ENCODE peak calls at places on chromosomes 2 and 18, in ten cellular contexts. One of them, this sample, is unnamed.
A peak's percentile ranks its signal among the peaks of the same experiment; 100 is the strongest.

GRCh38 chr18:37578886-37579513 is 13.4 kb upstream of the CELF4 start:
- DNase-seq in WTC11: no peak
- DNase-seq in epithelial cell of esophagus: peak; percentile 42
- DNase-seq in tibial artery: no peak
- DNase-seq in GM23338: peak; percentile 47
- DNase-seq in fibroblast of villous mesenchyme: no peak
- DNase-seq in astrocyte of the spinal cord: peak; percentile 4
- DNase-seq in MM.1S: peak; percentile 37
- DNase-seq in A549: peak; percentile 27
- DNase-seq in MCF 10A: peak; percentile 53
- DNase-seq in this sample: peak; percentile 43

GRCh38 chr2:129936334-129936934 is 43.0 kb upstream of the RAB6C start:
- DNase-seq in WTC11: peak; percentile 77
- DNase-seq in epithelial cell of esophagus: no peak
- DNase-seq in tibial artery: no peak
- DNase-seq in GM23338: peak; percentile 80
- DNase-seq in fibroblast of villous mesenchyme: peak; percentile 11
- DNase-seq in astrocyte of the spinal cord: peak; percentile 22
- DNase-seq in MM.1S: peak; percentile 66
- DNase-seq in A549: no peak
- DNase-seq in MCF 10A: no peak
- DNase-seq in this sample: no peak

GRCh38 chr2:108377815-108378630 is at the start of gene SULT1C4:
- DNase-seq in WTC11: peak; percentile 49
- DNase-seq in epithelial cell of esophagus: no peak
- DNase-seq in tibial artery: no peak
- DNase-seq in GM23338: peak; percentile 40
- DNase-seq in fibroblast of villous mesenchyme: peak; percentile 75
- DNase-seq in astrocyte of the spinal cord: peak; percentile 80
- DNase-seq in MM.1S: no peak
- DNase-seq in A549: no peak
- DNase-seq in MCF 10A: no peak
- DNase-seq in this sample: no peak

GRCh38 chr18:76953186-76953982 is 131.0 kb downstream of the ZNF236 start:
- DNase-seq in WTC11: no peak
- DNase-seq in epithelial cell of esophagus: peak; percentile 11
- DNase-seq in tibial artery: peak; percentile 78
- DNase-seq in GM23338: no peak
- DNase-seq in fibroblast of villous mesenchyme: no peak
- DNase-seq in astrocyte of the spinal cord: peak; percentile 67
- DNase-seq in MM.1S: no peak
- DNase-seq in A549: no peak
- DNase-seq in MCF 10A: no peak
- DNase-seq in this sample: no peak

GRCh38 chr2:150228936-150229335 is 258.5 kb downstream of the RND3 start:
- DNase-seq in WTC11: no peak
- DNase-seq in epithelial cell of esophagus: no peak
- DNase-seq in tibial artery: no peak
- DNase-seq in GM23338: no peak
- DNase-seq in fibroblast of villous mesenchyme: peak; percentile 77
- DNase-seq in astrocyte of the spinal cord: no peak
- DNase-seq in MM.1S: no peak
- DNase-seq in A549: no peak
- DNase-seq in MCF 10A: no peak
- DNase-seq in this sample: no peak

GRCh38 chr18:74489631-74490030 is 6.5 kb upstream of the CNDP2 start:
- DNase-seq in WTC11: no peak
- DNase-seq in epithelial cell of esophagus: no peak
- DNase-seq in tibial artery: no peak
- DNase-seq in GM23338: no peak
- DNase-seq in fibroblast of villous mesenchyme: peak; percentile 79
- DNase-seq in astrocyte of the spinal cord: peak; percentile 65
- DNase-seq in MM.1S: no peak
- DNase-seq in A549: no peak
- DNase-seq in MCF 10A: no peak
- DNase-seq in this sample: no peak

GRCh38 chr2:219998099-219998498 is 370.7 kb downstream of the SLC4A3 start:
- DNase-seq in WTC11: peak; percentile 39
- DNase-seq in epithelial cell of esophagus: no peak
- DNase-seq in tibial artery: no peak
- DNase-seq in GM23338: peak; percentile 36
- DNase-seq in fibroblast of villous mesenchyme: peak; percentile 22
- DNase-seq in astrocyte of the spinal cord: no peak
- DNase-seq in MM.1S: no peak
- DNase-seq in A549: no peak
- DNase-seq in MCF 10A: no peak
- DNase-seq in this sample: no peak

GRCh38 chr2:41498791-41499190 is 549.0 kb upstream of the PKDCC start:
- DNase-seq in WTC11: no peak
- DNase-seq in epithelial cell of esophagus: peak; percentile 13
- DNase-seq in tibial artery: no peak
- DNase-seq in GM23338: no peak
- DNase-seq in fibroblast of villous mesenchyme: no peak
- DNase-seq in astrocyte of the spinal cord: no peak
- DNase-seq in MM.1S: no peak
- DNase-seq in A549: no peak
- DNase-seq in MCF 10A: peak; percentile 28
- DNase-seq in this sample: no peak

GRCh38 chr2:71347517-71347916 is 15.9 kb downstream of the ZNF638 start:
- DNase-seq in WTC11: no peak
- DNase-seq in epithelial cell of esophagus: peak; percentile 23
- DNase-seq in tibial artery: no peak
- DNase-seq in GM23338: peak; percentile 45
- DNase-seq in fibroblast of villous mesenchyme: peak; percentile 39
- DNase-seq in astrocyte of the spinal cord: peak; percentile 40
- DNase-seq in MM.1S: peak; percentile 24
- DNase-seq in A549: no peak
- DNase-seq in MCF 10A: peak; percentile 29
- DNase-seq in this sample: peak; percentile 18

GRCh38 chr2:152518656-152519580 is 183.9 kb downstream of the FMNL2 start:
- DNase-seq in WTC11: no peak
- DNase-seq in epithelial cell of esophagus: peak; percentile 47
- DNase-seq in tibial artery: no peak
- DNase-seq in GM23338: no peak
- DNase-seq in fibroblast of villous mesenchyme: no peak
- DNase-seq in astrocyte of the spinal cord: no peak
- DNase-seq in MM.1S: no peak
- DNase-seq in A549: no peak
- DNase-seq in MCF 10A: no peak
- DNase-seq in this sample: no peak

GRCh38 chr18:25453556-25454269 is 101.7 kb upstream of the ZNF521 start:
- DNase-seq in WTC11: no peak
- DNase-seq in epithelial cell of esophagus: no peak
- DNase-seq in tibial artery: no peak
- DNase-seq in GM23338: no peak
- DNase-seq in fibroblast of villous mesenchyme: peak; percentile 83
- DNase-seq in astrocyte of the spinal cord: peak; percentile 26
- DNase-seq in MM.1S: no peak
- DNase-seq in A549: no peak
- DNase-seq in MCF 10A: no peak
- DNase-seq in this sample: no peak

GRCh38 chr2:44135771-44136170 is 32.9 kb upstream of the PPM1B start:
- DNase-seq in WTC11: no peak
- DNase-seq in epithelial cell of esophagus: no peak
- DNase-seq in tibial artery: peak; percentile 69
- DNase-seq in GM23338: peak; percentile 18
- DNase-seq in fibroblast of villous mesenchyme: peak; percentile 81
- DNase-seq in astrocyte of the spinal cord: no peak
- DNase-seq in MM.1S: no peak
- DNase-seq in A549: no peak
- DNase-seq in MCF 10A: no peak
- DNase-seq in this sample: no peak

GRCh38 chr2:186195726-186196125 is 290.3 kb upstream of the ZC3H15 start:
- DNase-seq in WTC11: no peak
- DNase-seq in epithelial cell of esophagus: no peak
- DNase-seq in tibial artery: no peak
- DNase-seq in GM23338: no peak
- DNase-seq in fibroblast of villous mesenchyme: no peak
- DNase-seq in astrocyte of the spinal cord: no peak
- DNase-seq in MM.1S: no peak
- DNase-seq in A549: no peak
- DNase-seq in MCF 10A: no peak
- DNase-seq in this sample: no peak

GRCh38 chr18:48193521-48194251 is 215.5 kb downstream of the ZBTB7C start:
- DNase-seq in WTC11: no peak
- DNase-seq in epithelial cell of esophagus: no peak
- DNase-seq in tibial artery: no peak
- DNase-seq in GM23338: no peak
- DNase-seq in fibroblast of villous mesenchyme: no peak
- DNase-seq in astrocyte of the spinal cord: no peak
- DNase-seq in MM.1S: no peak
- DNase-seq in A549: no peak
- DNase-seq in MCF 10A: no peak
- DNase-seq in this sample: no peak

GRCh38 chr18:65725421-65726050 is 25.3 kb upstream of the CDH7 start:
- DNase-seq in WTC11: peak; percentile 74
- DNase-seq in epithelial cell of esophagus: peak; percentile 41
- DNase-seq in tibial artery: no peak
- DNase-seq in GM23338: peak; percentile 84
- DNase-seq in fibroblast of villous mesenchyme: no peak
- DNase-seq in astrocyte of the spinal cord: no peak
- DNase-seq in MM.1S: peak; percentile 53
- DNase-seq in A549: no peak
- DNase-seq in MCF 10A: peak; percentile 61
- DNase-seq in this sample: peak; percentile 9
- TF ChIP-seq CTCF in WTC11: peak; percentile 66
- TF ChIP-seq CTCF in epithelial cell of esophagus: peak; percentile 55
- TF ChIP-seq CTCF in tibial artery: peak; percentile 5
- TF ChIP-seq CTCF in GM23338: peak; percentile 89
- TF ChIP-seq CTCF in fibroblast of villous mesenchyme: no peak
- TF ChIP-seq CTCF in astrocyte of the spinal cord: peak; percentile 44
- TF ChIP-seq CTCF in MM.1S: peak; percentile 77
- TF ChIP-seq CTCF in A549: peak; percentile 58
- TF ChIP-seq CTCF in MCF 10A: peak; percentile 34
- TF ChIP-seq CTCF in this sample: peak; percentile 20

DNA sequence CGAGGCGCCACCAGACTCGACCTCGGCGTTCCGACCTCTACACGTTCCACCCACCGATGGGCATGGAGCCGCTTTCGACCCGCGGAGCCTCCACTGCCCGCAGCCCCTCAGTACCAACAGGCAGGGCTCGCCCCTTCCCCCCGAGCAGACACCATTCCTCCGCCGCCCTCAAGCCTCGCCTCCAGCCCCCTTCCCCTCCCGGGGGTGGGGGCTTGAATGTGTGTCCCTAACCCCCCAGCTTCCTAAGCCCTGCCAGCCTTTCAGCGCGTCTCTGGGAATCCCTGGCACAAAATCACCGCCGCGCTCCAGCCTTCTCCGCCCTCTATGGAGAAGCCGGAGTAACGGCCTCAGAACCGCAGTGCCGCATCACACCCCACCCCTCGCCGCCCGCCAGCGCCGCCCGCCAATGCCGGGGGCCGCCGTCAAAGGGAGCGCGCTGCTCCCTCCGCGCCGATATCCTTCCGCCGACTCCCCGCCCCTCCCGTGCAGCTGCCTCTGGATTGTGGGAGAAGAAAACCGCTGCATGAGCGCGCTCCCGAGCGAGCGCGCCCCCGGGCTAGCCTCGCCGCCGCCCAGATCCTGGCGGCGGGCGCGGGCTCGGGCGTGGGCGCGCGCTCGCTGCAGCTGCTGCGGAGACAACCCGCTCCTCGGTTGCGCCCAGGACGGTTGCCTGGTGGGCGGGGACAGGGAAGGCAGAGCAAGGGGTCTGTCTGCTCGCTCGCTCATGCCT is at the start of gene CCDC88A:
- DNase-seq in WTC11: peak; percentile 98
- DNase-seq in epithelial cell of esophagus: peak; percentile 99
- DNase-seq in tibial artery: peak; percentile 98
- DNase-seq in GM23338: peak; percentile 97
- DNase-seq in fibroblast of villous mesenchyme: peak; percentile 98
- DNase-seq in astrocyte of the spinal cord: peak; percentile 99
- DNase-seq in MM.1S: peak; percentile 70
- DNase-seq in A549: peak; percentile 85
- DNase-seq in MCF 10A: peak; percentile 95
- DNase-seq in this sample: peak; percentile 87
- TF ChIP-seq CTCF in WTC11: no peak
- TF ChIP-seq CTCF in epithelial cell of esophagus: no peak
- TF ChIP-seq CTCF in tibial artery: peak; percentile 35
- TF ChIP-seq CTCF in GM23338: no peak
- TF ChIP-seq CTCF in fibroblast of villous mesenchyme: peak; percentile 15
- TF ChIP-seq CTCF in astrocyte of the spinal cord: peak; percentile 24
- TF ChIP-seq CTCF in MM.1S: no peak
- TF ChIP-seq CTCF in A549: no peak
- TF ChIP-seq CTCF in MCF 10A: no peak
- TF ChIP-seq CTCF in this sample: no peak

GRCh38 chr2:112582314-112582746 is 2.1 kb upstream of the CHCHD5 start:
- DNase-seq in WTC11: no peak
- DNase-seq in epithelial cell of esophagus: peak; percentile 59
- DNase-seq in tibial artery: no peak
- DNase-seq in GM23338: peak; percentile 52
- DNase-seq in fibroblast of villous mesenchyme: peak; percentile 72
- DNase-seq in astrocyte of the spinal cord: peak; percentile 74
- DNase-seq in MM.1S: peak; percentile 68
- DNase-seq in A549: no peak
- DNase-seq in MCF 10A: peak; percentile 73
- DNase-seq in this sample: peak; percentile 61

GRCh38 chr2:112572005-112572404 is 12.4 kb upstream of the CHCHD5 start:
- DNase-seq in WTC11: no peak
- DNase-seq in epithelial cell of esophagus: no peak
- DNase-seq in tibial artery: no peak
- DNase-seq in GM23338: no peak
- DNase-seq in fibroblast of villous mesenchyme: no peak
- DNase-seq in astrocyte of the spinal cord: no peak
- DNase-seq in MM.1S: no peak
- DNase-seq in A549: no peak
- DNase-seq in MCF 10A: no peak
- DNase-seq in this sample: no peak

GRCh38 chr2:112579280-112579679 is 5.1 kb upstream of the CHCHD5 start:
- DNase-seq in WTC11: no peak
- DNase-seq in epithelial cell of esophagus: peak; percentile 87
- DNase-seq in tibial artery: no peak
- DNase-seq in GM23338: no peak
- DNase-seq in fibroblast of villous mesenchyme: peak; percentile 73
- DNase-seq in astrocyte of the spinal cord: peak; percentile 88
- DNase-seq in MM.1S: no peak
- DNase-seq in A549: no peak
- DNase-seq in MCF 10A: peak; percentile 87
- DNase-seq in this sample: no peak

GRCh38 chr2:112580084-112580483 is 4.3 kb upstream of the CHCHD5 start:
- DNase-seq in WTC11: no peak
- DNase-seq in epithelial cell of esophagus: no peak
- DNase-seq in tibial artery: no peak
- DNase-seq in GM23338: no peak
- DNase-seq in fibroblast of villous mesenchyme: no peak
- DNase-seq in astrocyte of the spinal cord: no peak
- DNase-seq in MM.1S: no peak
- DNase-seq in A549: no peak
- DNase-seq in MCF 10A: no peak
- DNase-seq in this sample: no peak

GRCh38 chr2:112577756-112578155 is 6.7 kb upstream of the CHCHD5 start:
- DNase-seq in WTC11: no peak
- DNase-seq in epithelial cell of esophagus: no peak
- DNase-seq in tibial artery: no peak
- DNase-seq in GM23338: peak; percentile 57
- DNase-seq in fibroblast of villous mesenchyme: peak; percentile 26
- DNase-seq in astrocyte of the spinal cord: peak; percentile 22
- DNase-seq in MM.1S: no peak
- DNase-seq in A549: no peak
- DNase-seq in MCF 10A: no peak
- DNase-seq in this sample: no peak
- TF ChIP-seq CTCF in WTC11: no peak
- TF ChIP-seq CTCF in epithelial cell of esophagus: no peak
- TF ChIP-seq CTCF in tibial artery: no peak
- TF ChIP-seq CTCF in GM23338: peak; percentile 26
- TF ChIP-seq CTCF in fibroblast of villous mesenchyme: peak; percentile 30
- TF ChIP-seq CTCF in astrocyte of the spinal cord: no peak
- TF ChIP-seq CTCF in MM.1S: no peak
- TF ChIP-seq CTCF in A549: no peak
- TF ChIP-seq CTCF in MCF 10A: no peak
- TF ChIP-seq CTCF in this sample: no peak

GRCh38 chr18:11655605-11655932 is 33.5 kb upstream of the GNAL start:
- DNase-seq in WTC11: no peak
- DNase-seq in epithelial cell of esophagus: no peak
- DNase-seq in tibial artery: no peak
- DNase-seq in GM23338: no peak
- DNase-seq in fibroblast of villous mesenchyme: no peak
- DNase-seq in astrocyte of the spinal cord: no peak
- DNase-seq in MM.1S: no peak
- DNase-seq in A549: no peak
- DNase-seq in MCF 10A: no peak
- DNase-seq in this sample: no peak
- TF ChIP-seq CTCF in WTC11: no peak
- TF ChIP-seq CTCF in epithelial cell of esophagus: no peak
- TF ChIP-seq CTCF in tibial artery: no peak
- TF ChIP-seq CTCF in GM23338: peak; percentile 8
- TF ChIP-seq CTCF in fibroblast of villous mesenchyme: no peak
- TF ChIP-seq CTCF in astrocyte of the spinal cord: no peak
- TF ChIP-seq CTCF in MM.1S: no peak
- TF ChIP-seq CTCF in A549: no peak
- TF ChIP-seq CTCF in MCF 10A: no peak
- TF ChIP-seq CTCF in this sample: no peak

This sample was measured in activated CD8-positive, alpha-beta T cell treated with anti-CD3 and anti-CD28 coated beads for 36 hours.